ENCODE peak calls at places on chromosomes 6 and 20, in seven cellular contexts. Z is HT-29; T is AG10803; W is central memory CD4-positive, alpha-beta T cell; Q is naive B cell; A is AML-193; B is left cardiac atrium. R is an unnamed sample.

GRCh38 chr6:75317503-75318206 is 33.1 kb upstream of the TMEM30A start:
- DNase-seq in W (no peak), A (no peak), B (no peak), T (peak), Z (no peak), Q (no peak), R (peak)

GRCh38 chr6:144007779-144008500 is at the start of gene PLAGL1:
- DNase-seq in B (peak), T (peak), W (no peak), Z (no peak), Q (peak), A (peak), R (peak)

GRCh38 chr6:89530982-89531381 is 98.0 kb downstream of the ANKRD6 start:
- DNase-seq in A (no peak), Q (no peak), W (no peak), B (peak), T (no peak), Z (no peak), R (no peak)

GRCh38 chr20:38225900-38226263 is 34.7 kb downstream of the KIAA1755 start:
- DNase-seq in Z (no peak), Q (no peak), B (no peak), T (peak), W (no peak), A (no peak), R (no peak)

GRCh38 chr6:68635706-68636513 is 828 bp downstream of the ADGRB3 start:
- DNase-seq in Q (no peak), A (no peak), Z (no peak), T (no peak), B (peak), W (no peak), R (peak)

GRCh38 chr20:35560105-35560511 is 18.2 kb downstream of the ERGIC3 start:
- DNase-seq in W (no peak), T (no peak), Q (no peak), Z (peak), B (no peak), A (no peak), R (no peak)

GRCh38 chr6:90978046-90978445 is 391.2 kb upstream of the MAP3K7 start:
- DNase-seq in B (no peak), Z (no peak), Q (no peak), A (no peak), T (no peak), W (no peak), R (no peak)

GRCh38 chr6:89242574-89243330 is 25.6 kb upstream of the GABRR1 start:
- DNase-seq in W (peak), T (peak), Z (peak), Q (peak), A (peak), B (no peak), R (peak)

GRCh38 chr20:43827940-43828562 is 86.6 kb upstream of the TOX2 start:
- DNase-seq in T (no peak), B (no peak), W (no peak), Z (no peak), A (no peak), Q (no peak), R (no peak)

GRCh38 chr20:9141070-9141469 is 72.2 kb downstream of the PLCB4 start:
- DNase-seq in Q (no peak), A (no peak), T (no peak), W (no peak), B (no peak), Z (no peak), R (peak)

GRCh38 chr20:59661621-59662020 is 57.3 kb downstream of the PHACTR3 start:
- DNase-seq in A (no peak), Z (no peak), T (no peak), Q (no peak), W (no peak), B (no peak), R (no peak)

GRCh38 chr6:97630592-97630991 is 347.6 kb upstream of the MMS22L start:
- DNase-seq in B (no peak), T (peak), Z (no peak), Q (no peak), A (no peak), W (no peak), R (peak)

GRCh38 chr6:42758756-42759430 is 13.0 kb upstream of the TBCC start:
- DNase-seq in Q (no peak), T (no peak), B (no peak), W (no peak), A (no peak), Z (no peak), R (no peak)

GRCh38 chr6:155412335-155412734 is 43.3 kb downstream of the NOX3 start:
- DNase-seq in T (peak), A (no peak), Q (no peak), B (no peak), Z (no peak), W (no peak), R (no peak)

GRCh38 chr6:28729501-28730402 is 194.0 kb downstream of the TRIM27 start:
- DNase-seq in Q (no peak), B (no peak), W (no peak), T (no peak), Z (no peak), A (no peak), R (no peak)

GRCh38 chr20:16201191-16201590 is 372.1 kb downstream of the KIF16B start:
- DNase-seq in Q (no peak), A (no peak), B (no peak), T (no peak), W (no peak), Z (no peak), R (no peak)

GRCh38 chr6:69279805-69280204 is 517.0 kb downstream of the LMBRD1 start:
- DNase-seq in T (no peak), Z (no peak), B (no peak), A (no peak), Q (no peak), W (no peak), R (no peak)

GRCh38 chr6:52568320-52568719 is 8.5 kb downstream of the TRAM2 start:
- DNase-seq in Q (no peak), T (no peak), B (no peak), A (no peak), Z (no peak), W (no peak), R (no peak)

GRCh38 chr6:50780382-50780781 is 38.3 kb upstream of the TFAP2B start:
- DNase-seq in T (no peak), W (no peak), B (no peak), A (no peak), Z (no peak), Q (no peak), R (no peak)

GRCh38 chr20:46978871-46979536 is 84.4 kb downstream of the EYA2 start:
- DNase-seq in T (peak), W (no peak), Q (no peak), A (no peak), B (no peak), Z (no peak), R (no peak)

GRCh38 chr6:47000842-47001241 is 41.3 kb downstream of the ADGRF1 start:
- DNase-seq in T (peak), Q (no peak), A (no peak), B (no peak), Z (no peak), W (no peak), R (no peak)

R was measured in brain microvascular endothelial cell.